ENCODE peak calls at places on chromosomes 16 and 17, in five cellular contexts. E is Panc1, T is GM13976, R is heart left ventricle, Z is neural progenitor cell. D is an unnamed sample.

GRCh38 chr16:77574867-77575619 is 140.2 kb upstream of the ADAMTS18 start:
- DNase-seq in R (peak), E (no peak), T (no peak), Z (no peak), D (no peak)

GRCh38 chr16:25494292-25494691 is 197.5 kb upstream of the HS3ST4 start:
- DNase-seq in Z (no peak), T (no peak), R (no peak), E (no peak), D (no peak)

GRCh38 chr17:64202683-64203430 is 60.2 kb downstream of the TEX2 start:
- DNase-seq in Z (peak), T (no peak), R (no peak), E (no peak), D (no peak)

GRCh38 chr16:83040174-83040573 is 413.4 kb downstream of the CDH13 start:
- DNase-seq in E (no peak), Z (no peak), R (no peak), T (no peak), D (no peak)

GRCh38 chr17:37708616-37709212 is 36.1 kb downstream of the HNF1B start:
- DNase-seq in E (no peak), T (no peak), R (no peak), Z (no peak), D (no peak)

GRCh38 chr16:87437327-87437726 is 45.2 kb downstream of the MAP1LC3B start:
- DNase-seq in E (no peak), T (no peak), Z (no peak), R (no peak), D (peak)

GRCh38 chr17:66507103-66507923 is 204.9 kb downstream of the PRKCA start:
- DNase-seq in T (no peak), E (no peak), Z (no peak), R (peak), D (no peak)

GRCh38 chr17:2933606-2934005 is 129.8 kb downstream of the OR1D5 start:
- DNase-seq in E (no peak), R (no peak), Z (no peak), T (no peak), D (no peak)

GRCh38 chr16:51982715-51983680 is 563.9 kb downstream of the TOX3 start:
- DNase-seq in Z (peak), E (peak), R (no peak), T (peak), D (no peak)

GRCh38 chr16:77951788-77952187 is 70.6 kb upstream of the CLEC3A start:
- DNase-seq in Z (peak), R (no peak), T (peak), E (peak), D (no peak)

GRCh38 chr17:71921726-71922320 is 199.0 kb upstream of the SOX9 start:
- DNase-seq in R (no peak), T (no peak), E (no peak), Z (no peak), D (no peak)

GRCh38 chr17:61465550-61466237 is 13.5 kb downstream of the TBX4 start:
- DNase-seq in Z (no peak), R (peak), T (no peak), E (no peak), D (peak)

GRCh38 chr17:45972531-45972930 is 26.5 kb upstream of the STH start:
- DNase-seq in R (no peak), T (no peak), E (no peak), Z (no peak), D (no peak)

GRCh38 chr16:52552643-52553042 is 5.7 kb upstream of the TOX3 start:
- DNase-seq in T (no peak), E (no peak), R (no peak), Z (no peak), D (no peak)

GRCh38 chr16:65044861-65045260 is 77.0 kb downstream of the CDH11 start:
- DNase-seq in R (no peak), Z (no peak), T (no peak), E (no peak), D (no peak)

DNA sequence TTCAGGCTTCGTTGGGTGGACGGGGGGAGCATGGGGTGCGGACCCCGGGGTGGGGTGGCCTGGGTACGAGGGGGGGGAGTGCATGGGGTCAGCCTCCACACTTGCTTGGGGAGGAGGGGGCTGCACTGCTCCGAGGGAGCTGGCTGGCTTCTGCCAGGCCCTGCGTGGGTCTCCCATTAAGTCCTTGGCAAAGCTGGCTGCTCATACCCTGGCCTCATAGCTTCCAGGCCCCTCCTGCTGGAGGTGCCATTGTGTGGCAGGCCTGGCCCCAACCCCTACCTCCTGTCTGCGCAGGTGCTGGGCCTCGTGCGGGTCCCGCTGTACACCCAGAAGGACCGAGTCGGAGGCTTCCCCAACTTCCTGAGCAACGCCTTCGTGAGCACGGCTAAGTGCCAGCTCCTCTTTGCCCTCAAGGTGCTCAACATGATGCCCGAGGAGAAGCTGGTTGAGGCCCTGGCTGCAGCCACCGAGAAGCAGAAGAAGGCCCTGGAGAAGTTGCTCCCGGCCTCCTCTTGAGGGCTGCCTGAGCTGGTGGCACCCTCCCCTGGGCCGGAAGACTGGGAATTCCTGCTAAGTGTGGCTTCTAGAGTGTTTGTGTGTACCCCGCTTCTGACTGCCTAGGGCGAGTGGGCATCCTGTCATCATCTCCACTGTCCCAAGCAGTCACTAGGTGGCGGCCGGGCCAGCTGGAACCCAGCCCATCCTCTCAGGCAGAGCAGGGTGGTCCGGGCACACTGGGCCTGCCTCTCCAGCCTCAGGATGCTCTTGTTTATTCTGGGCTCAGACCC is 1.5 kb downstream of the NUDT16L1 start:
- DNase-seq in R (peak), E (no peak), T (no peak), Z (no peak), D (peak)
- TF ChIP-seq CTCF in R (no peak), E (no peak), T (no peak), Z (no peak), D (peak)

GRCh38 chr16:12356622-12357365 is 380.3 kb downstream of the SNX29 start:
- DNase-seq in R (no peak), Z (no peak), E (no peak), T (no peak), D (no peak)
- TF ChIP-seq CTCF in R (no peak), Z (peak), E (no peak), T (no peak), D (no peak)

DNA sequence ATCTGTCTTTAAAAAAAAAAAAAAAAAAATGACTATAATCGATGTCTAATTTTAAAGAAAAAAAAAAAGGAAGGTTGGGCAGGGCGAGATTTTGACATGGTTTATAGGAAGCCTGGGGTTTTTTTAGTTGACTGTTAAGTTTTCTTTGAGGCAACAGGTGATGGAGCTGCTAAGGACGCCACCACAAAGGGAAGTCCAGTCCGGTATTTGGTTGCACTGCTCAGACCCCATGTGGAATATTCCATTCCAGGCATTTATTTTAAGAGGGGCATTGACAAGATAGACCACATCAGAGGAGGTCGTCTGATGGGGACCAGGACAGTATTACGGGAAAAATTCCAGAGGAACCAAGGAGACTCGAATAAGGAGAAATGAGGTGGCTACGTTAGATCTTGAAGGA is 168.4 kb downstream of the CCDC182 start:
- DNase-seq in E (no peak), Z (no peak), R (no peak), T (no peak), D (no peak)
- TF ChIP-seq CTCF in E (no peak), Z (no peak), R (no peak), T (no peak), D (no peak)

GRCh38 chr17:309361-309888 is 43.2 kb downstream of the RPH3AL start:
- DNase-seq in T (no peak), E (no peak), R (peak), Z (peak), D (peak)
- TF ChIP-seq CTCF in T (no peak), E (no peak), R (peak), Z (peak), D (peak)

GRCh38 chr16:2487517-2487842 is 12.6 kb downstream of the TBC1D24 start:
- DNase-seq in T (no peak), Z (no peak), R (no peak), E (no peak), D (no peak)

GRCh38 chr16:2484898-2485508 is 10.1 kb downstream of the TBC1D24 start:
- DNase-seq in E (no peak), R (no peak), Z (no peak), T (no peak), D (no peak)

GRCh38 chr16:2485811-2486507 is 11.0 kb downstream of the TBC1D24 start:
- DNase-seq in Z (no peak), R (peak), T (no peak), E (no peak), D (no peak)

GRCh38 chr16:2487903-2488531 is 13.1 kb downstream of the TBC1D24 start:
- DNase-seq in R (peak), E (no peak), T (no peak), Z (no peak), D (no peak)

DNA sequence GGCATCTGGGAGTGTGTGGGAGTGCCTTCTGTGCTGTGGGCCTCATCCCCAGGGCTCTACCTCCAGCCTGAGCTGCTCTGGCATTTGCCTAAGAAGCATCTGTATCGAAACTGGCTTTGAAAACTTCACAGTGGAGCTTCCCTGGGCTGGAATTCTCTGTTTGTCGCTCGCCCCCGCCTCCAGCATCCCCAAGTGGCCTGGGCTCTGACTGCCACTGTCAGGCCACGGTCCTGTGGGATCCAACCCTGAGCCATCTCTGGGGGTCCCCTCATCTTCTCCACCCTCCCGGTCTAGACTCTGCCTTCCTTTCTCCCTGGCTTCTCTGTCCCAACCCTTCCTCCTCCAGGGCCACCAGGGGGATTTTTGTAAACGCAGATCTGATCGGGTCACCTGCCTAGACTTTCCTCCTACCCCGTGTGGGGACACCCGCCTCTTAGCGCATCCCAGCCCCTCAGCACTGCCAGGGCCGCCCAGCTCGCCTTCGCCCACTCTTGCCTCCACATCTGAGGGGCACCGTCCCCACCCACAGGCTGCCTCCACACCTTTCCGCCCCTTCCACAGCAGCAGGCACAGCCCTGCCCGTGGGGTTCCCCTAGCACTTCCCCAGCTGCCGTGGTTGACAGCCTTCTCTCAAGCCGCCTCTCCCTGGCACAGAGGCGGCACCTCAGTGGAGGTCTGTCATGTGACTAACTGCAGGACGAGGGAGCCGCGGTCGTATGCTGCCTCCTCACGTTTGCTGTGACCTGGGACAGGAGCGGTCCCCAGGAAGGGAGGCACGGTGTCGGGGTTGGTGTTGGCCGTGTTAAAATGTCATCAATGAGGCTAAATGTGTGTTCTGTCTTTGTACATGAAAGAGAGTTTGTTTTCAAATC is 12.0 kb downstream of the TBC1D24 start:
- DNase-seq in Z (peak), R (peak), E (no peak), T (peak), D (peak)
- TF ChIP-seq CTCF in Z (no peak), R (no peak), E (no peak), T (peak), D (peak)

GRCh38 chr16:48000622-48001021 is 155.2 kb downstream of the ABCC12 start:
- DNase-seq in T (no peak), E (no peak), R (no peak), Z (no peak), D (no peak)
- TF ChIP-seq CTCF in T (no peak), E (no peak), R (no peak), Z (no peak), D (no peak)

GRCh38 chr16:57628008-57628781 is at the start of gene ADGRG1:
- DNase-seq in E (peak), Z (peak), T (peak), R (peak), D (no peak)
- TF ChIP-seq CTCF in E (no peak), Z (peak), T (no peak), R (no peak), D (peak)

GRCh38 chr16:79097090-79097489 is 503.4 kb downstream of the MAF start:
- DNase-seq in Z (no peak), E (no peak), R (no peak), T (no peak), D (no peak)

GRCh38 chr16:79097781-79098180 is 502.8 kb downstream of the MAF start:
- DNase-seq in R (no peak), E (no peak), Z (no peak), T (no peak), D (no peak)

GRCh38 chr16:79100456-79100855 is 500.1 kb downstream of the MAF start:
- DNase-seq in T (no peak), R (no peak), E (no peak), Z (no peak), D (no peak)

GRCh38 chr16:79098897-79099296 is 501.6 kb downstream of the MAF start:
- DNase-seq in T (no peak), E (no peak), Z (no peak), R (no peak), D (no peak)

GRCh38 chr16:79099701-79100100 is 500.8 kb downstream of the MAF start:
- DNase-seq in R (no peak), T (no peak), Z (no peak), E (no peak), D (no peak)
- TF ChIP-seq CTCF in R (no peak), T (no peak), Z (no peak), E (no peak), D (no peak)

DNA sequence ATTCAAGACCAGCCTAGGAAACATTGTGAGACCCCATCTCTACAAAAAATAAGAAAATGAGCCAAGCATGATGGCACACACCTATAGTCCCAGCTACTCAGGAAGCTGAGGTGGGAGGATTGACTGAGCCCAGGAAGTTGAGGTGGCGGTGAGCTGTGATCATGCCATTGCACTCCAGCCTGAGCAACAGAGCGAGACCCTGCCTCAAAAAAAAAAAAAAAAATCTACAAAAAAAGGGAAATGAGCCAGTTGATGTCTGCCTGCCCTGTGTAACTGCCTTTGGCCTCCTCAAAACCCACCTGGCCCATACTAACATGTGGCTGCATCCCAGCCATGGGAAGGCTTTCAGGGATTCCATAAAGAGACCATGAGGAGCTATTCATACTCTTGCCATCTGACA is 4.5 kb downstream of the RANBP10 start:
- DNase-seq in E (no peak), R (no peak), Z (no peak), T (no peak), D (no peak)
- TF ChIP-seq CTCF in E (no peak), R (no peak), Z (no peak), T (no peak), D (no peak)

D was measured in chondrocyte.